ENCODE peak calls at places on chromosome 2, in four cellular contexts. G is effector CD4-positive, alpha-beta T cell; P is fibroblast of lung; C is HCT116. J is an unnamed sample.
A peak's percentile ranks its signal among the peaks of the same experiment; 100 is the strongest.

GRCh38 chr2:18180031-18180610 is 301.7 kb downstream of the KCNS3 start:
- DNase-seq in G (no peak), P (no peak), C (no peak), J (no peak)

GRCh38 chr2:165634855-165635254 is 159.2 kb downstream of the GALNT3 start:
- DNase-seq in G (no peak), P (peak; percentile 43), C (no peak), J (no peak)

GRCh38 chr2:154120706-154121105 is 249.0 kb downstream of the GALNT13 start:
- DNase-seq in G (no peak), P (no peak), C (no peak), J (no peak)

GRCh38 chr2:223442874-223443273 is 159.3 kb downstream of the SCG2 start:
- DNase-seq in G (no peak), P (peak; percentile 77), C (no peak), J (no peak)

GRCh38 chr2:16183345-16183744 is 243.0 kb downstream of the MYCN start:
- DNase-seq in G (no peak), P (no peak), C (no peak), J (no peak)

GRCh38 chr2:9141379-9141667 is 65.3 kb upstream of the ASAP2 start:
- DNase-seq in G (no peak), P (no peak), C (no peak), J (no peak)

GRCh38 chr2:172510083-172510482 is 45.8 kb upstream of the PDK1 start:
- DNase-seq in G (no peak), P (no peak), C (no peak), J (no peak)

GRCh38 chr2:126661001-126661400 is 5.0 kb downstream of the GYPC start:
- DNase-seq in G (no peak), P (no peak), C (no peak), J (no peak)

GRCh38 chr2:8125741-8126691 is 555.8 kb upstream of the ID2 start:
- DNase-seq in G (no peak), P (no peak), C (no peak), J (no peak)

GRCh38 chr2:100730290-100730868 is 89.6 kb upstream of the NPAS2 start:
- DNase-seq in G (no peak), P (peak; percentile 68), C (peak; percentile 62), J (peak; percentile 5)

GRCh38 chr2:145771526-145771925 is 1251.6 kb upstream of the ZEB2 start:
- DNase-seq in G (no peak), P (no peak), C (no peak), J (no peak)

GRCh38 chr2:65164379-65165023 is 34.6 kb upstream of the RAB1A start:
- DNase-seq in G (no peak), P (peak; percentile 33), C (no peak), J (no peak)

GRCh38 chr2:20913460-20913859 is 90.6 kb upstream of the LDAH start:
- DNase-seq in G (no peak), P (no peak), C (no peak), J (no peak)

GRCh38 chr2:241490444-241490760 is 18.0 kb downstream of the STK25 start:
- DNase-seq in G (no peak), P (no peak), C (no peak), J (no peak)

J was measured in T follicular helper cell.